ENCODE peak calls at places on chromosomes 7 and 10, in four cellular contexts. K, G, Q and D are unnamed samples.
A peak's percentile ranks its signal among the peaks of the same experiment; 100 is the strongest.

GRCh38 chr10:75401569-75402485 is at the start of gene ZNF503:
- DNase-seq in K (no peak), Q (peak; percentile 98), G (no peak), D (no peak)

GRCh38 chr10:132579027-132579859 is 41.7 kb downstream of the INPP5A start:
- DNase-seq in G (no peak), Q (no peak), K (no peak), D (no peak)

GRCh38 chr10:31808258-31809218 is 120.1 kb downstream of the ARHGAP12 start:
- DNase-seq in Q (no peak), K (peak; percentile 40), G (no peak), D (peak; percentile 66)

GRCh38 chr7:135333196-135333595 is 99.6 kb downstream of the STRA8 start:
- DNase-seq in Q (no peak), G (no peak), K (no peak), D (no peak)

GRCh38 chr7:139181404-139181803 is 49.6 kb upstream of the UBN2 start:
- DNase-seq in K (no peak), Q (no peak), G (no peak), D (no peak)

GRCh38 chr10:107544706-107545520 is 380.4 kb upstream of the SORCS1 start:
- DNase-seq in Q (peak; percentile 19), G (no peak), K (no peak), D (no peak)

GRCh38 chr10:74814792-74815191 is 11.6 kb upstream of the KAT6B start:
- DNase-seq in G (no peak), Q (no peak), K (no peak), D (no peak)

GRCh38 chr10:110380255-110380654 is 75.5 kb upstream of the SMNDC1 start:
- DNase-seq in K (no peak), G (no peak), Q (no peak), D (no peak)

GRCh38 chr10:120641695-120642094 is 184.7 kb downstream of the PLPP4 start:
- DNase-seq in Q (no peak), G (no peak), K (no peak), D (no peak)

GRCh38 chr7:101362334-101363195 is at the start of gene COL26A1:
- DNase-seq in G (no peak), K (no peak), Q (peak; percentile 51), D (no peak)

GRCh38 chr7:44959433-44959951 is 19.3 kb downstream of the MYO1G start:
- DNase-seq in K (no peak), Q (no peak), G (no peak), D (no peak)

GRCh38 chr7:73560035-73560835 is 2.7 kb upstream of the BCL7B start:
- DNase-seq in K (no peak), Q (no peak), G (no peak), D (no peak)

GRCh38 chr10:126972622-126973414 is 67.6 kb downstream of the DOCK1 start:
- DNase-seq in K (no peak), Q (no peak), G (no peak), D (no peak)

GRCh38 chr7:121313220-121313792 is 15.5 kb upstream of the WNT16 start:
- DNase-seq in K (no peak), Q (no peak), G (no peak), D (no peak)

GRCh38 chr10:123139521-123140163 is 3.9 kb downstream of the HMX3 start:
- DNase-seq in G (no peak), Q (no peak), K (no peak), D (no peak)

GRCh38 chr7:102042016-102042656 is 224.7 kb downstream of the CUX1 start:
- DNase-seq in K (no peak), G (no peak), Q (no peak), D (no peak)

GRCh38 chr10:126117196-126117595 is 220.8 kb downstream of the FANK1 start:
- DNase-seq in K (no peak), Q (no peak), G (no peak), D (no peak)